ENCODE peak calls at places on chromosome 5, in four cellular contexts. A, J, P and Y are unnamed samples.

GRCh38 chr5:172692981-172693380 is 51.9 kb downstream of the NEURL1B start:
- DNase-seq in J (no peak), P (no peak), A (no peak), Y (no peak)

GRCh38 chr5:57414857-57415256 is 67.8 kb downstream of the ACTBL2 start:
- DNase-seq in P (no peak), J (no peak), A (no peak), Y (no peak)

GRCh38 chr5:143402464-143403356 is 776 bp downstream of the NR3C1 start:
- DNase-seq in J (no peak), A (peak; percentile 34), P (peak; percentile 55), Y (peak; percentile 70)

GRCh38 chr5:12399868-12400267 is 495.6 kb upstream of the CTNND2 start:
- DNase-seq in P (no peak), A (no peak), J (no peak), Y (no peak)

GRCh38 chr5:74499236-74499635 is 141.3 kb downstream of the ENC1 start:
- DNase-seq in P (no peak), J (no peak), A (peak; percentile 15), Y (no peak)

GRCh38 chr5:56088431-56088949 is 93.7 kb upstream of the IL6ST start:
- DNase-seq in P (no peak), J (no peak), A (no peak), Y (no peak)

GRCh38 chr5:149730620-149731331 is 666 bp downstream of the PPARGC1B start:
- DNase-seq in A (no peak), J (peak; percentile 41), P (no peak), Y (peak; percentile 75)

GRCh38 chr5:38408446-38409175 is 147.8 kb downstream of the LIFR start:
- DNase-seq in J (no peak), P (no peak), A (no peak), Y (no peak)

GRCh38 chr5:90134892-90135291 is 274.7 kb downstream of the CETN3 start:
- DNase-seq in J (no peak), A (no peak), P (peak; percentile 38), Y (peak; percentile 30)

GRCh38 chr5:57491369-57491965 is 8.9 kb upstream of the ACTBL2 start:
- DNase-seq in A (no peak), P (no peak), J (no peak), Y (no peak)

GRCh38 chr5:133565993-133566392 is 46.3 kb downstream of the FSTL4 start:
- DNase-seq in J (no peak), A (no peak), P (peak; percentile 54), Y (no peak)

GRCh38 chr5:137600721-137601360 is 101.7 kb upstream of the SPOCK1 start:
- DNase-seq in J (no peak), P (no peak), A (no peak), Y (no peak)

GRCh38 chr5:105817906-105818305 is 1852.8 kb downstream of the EFNA5 start:
- DNase-seq in J (no peak), P (no peak), A (no peak), Y (no peak)

GRCh38 chr5:54944364-54944763 is 41.0 kb downstream of the ESM1 start:
- DNase-seq in J (peak; percentile 22), P (peak; percentile 65), A (no peak), Y (no peak)

GRCh38 chr5:58794875-58795274 is 212.0 kb downstream of the RAB3C start:
- DNase-seq in P (no peak), A (no peak), J (no peak), Y (no peak)

GRCh38 chr5:179124853-179125788 is 64.9 kb downstream of the ZNF354C start:
- DNase-seq in P (no peak), J (no peak), A (no peak), Y (no peak)

GRCh38 chr5:165201364-165202143 is 1696.1 kb downstream of the MAT2B start:
- DNase-seq in A (no peak), J (no peak), P (no peak), Y (no peak)

GRCh38 chr5:177478711-177479646 is 5.5 kb upstream of the DBN1 start:
- DNase-seq in J (no peak), P (peak; percentile 82), A (no peak), Y (peak; percentile 92)

GRCh38 chr5:56003179-56003578 is 8.4 kb upstream of the IL6ST start:
- DNase-seq in J (peak; percentile 84), P (no peak), A (peak; percentile 90), Y (peak; percentile 37)

GRCh38 chr5:88676637-88677481 is 206.1 kb downstream of the MEF2C start:
- DNase-seq in P (no peak), J (no peak), A (no peak), Y (no peak)

GRCh38 chr5:88677502-88677901 is 205.5 kb downstream of the MEF2C start:
- DNase-seq in J (no peak), P (no peak), A (no peak), Y (no peak)

GRCh38 chr5:88674262-88675158 is 208.5 kb downstream of the MEF2C start:
- DNase-seq in J (no peak), A (no peak), P (no peak), Y (no peak)

GRCh38 chr5:88675159-88675757 is 207.7 kb downstream of the MEF2C start:
- DNase-seq in J (no peak), P (no peak), A (no peak), Y (no peak)

DNA sequence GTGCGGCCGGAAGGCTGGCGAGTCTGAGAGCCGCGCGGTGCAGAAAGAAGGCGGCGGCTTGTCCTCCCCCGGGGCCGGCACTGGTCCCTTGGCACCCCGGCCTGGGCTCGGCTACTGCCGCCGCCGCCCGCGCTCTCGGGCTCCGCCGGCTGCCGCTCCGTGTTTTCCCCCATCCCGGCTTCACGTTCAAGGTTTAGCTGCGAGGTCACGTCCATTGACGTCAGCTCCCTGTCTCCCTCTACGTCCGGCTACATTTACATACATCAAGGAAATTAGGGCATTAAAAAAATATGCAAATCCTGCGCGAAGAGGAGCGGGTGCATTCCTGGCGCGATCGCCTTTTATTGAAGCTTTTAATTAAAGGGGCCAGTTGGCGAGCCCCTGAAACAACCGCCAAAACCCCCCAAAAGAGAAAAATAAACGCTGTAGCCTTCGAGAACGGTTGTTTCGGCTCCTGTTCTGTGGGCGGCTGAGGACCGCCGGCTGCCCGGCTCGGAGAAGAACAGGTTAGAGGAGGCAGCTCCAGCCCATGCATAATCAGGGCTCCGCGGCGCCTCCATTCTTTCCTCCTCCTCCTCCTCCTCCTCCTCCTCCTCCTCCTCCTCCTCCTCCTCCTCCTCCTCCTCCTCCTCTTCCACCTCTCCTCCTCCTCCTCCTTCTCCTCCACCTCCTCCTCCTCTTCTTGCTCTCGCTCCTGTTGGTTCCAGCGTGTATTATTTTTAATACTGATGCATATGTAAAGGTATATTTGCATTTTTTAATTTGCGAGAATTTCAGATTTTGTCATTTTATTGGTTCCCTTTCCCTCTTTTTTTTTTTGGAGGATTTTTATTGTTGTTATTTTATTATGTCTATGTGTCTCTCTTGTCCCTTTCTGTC is 207.0 kb downstream of the MEF2C start:
- DNase-seq in A (no peak), P (no peak), J (peak; percentile 50), Y (no peak)
- H3K4me3 ChIP-seq in A (peak overlapping the region; percentile 20), P (peak overlapping the region; percentile 66), J (peak overlapping the region; percentile 62), Y (peak overlapping the region; percentile 47)

GRCh38 chr5:146273109-146273508 is 65.5 kb upstream of the POU4F3 start:
- DNase-seq in A (no peak), P (no peak), J (no peak), Y (no peak)
- H3K27ac ChIP-seq in A (no peak overlapping the region), P (no peak overlapping the region), J (no peak overlapping the region), Y (no peak overlapping the region)

GRCh38 chr5:132485641-132486317 is 4.8 kb downstream of the IRF1 start:
- DNase-seq in J (no peak), A (no peak), P (no peak), Y (no peak)
- TF ChIP-seq POLR2A in J (no peak), A (no peak), P (no peak), Y (no peak)

GRCh38 chr5:151155777-151156731 is 1.5 kb downstream of the ANXA6 start:
- DNase-seq in P (no peak), J (no peak), A (peak; percentile 42), Y (no peak)

GRCh38 chr5:151153766-151154272 is 3.8 kb downstream of the ANXA6 start:
- DNase-seq in A (no peak), J (no peak), P (no peak), Y (no peak)

GRCh38 chr5:151156732-151157402 is 712 bp downstream of the ANXA6 start:
- DNase-seq in A (no peak), J (no peak), P (no peak), Y (no peak)

GRCh38 chr5:151153300-151153699 is 4.3 kb downstream of the ANXA6 start:
- DNase-seq in A (no peak), P (no peak), J (no peak), Y (no peak)

DNA sequence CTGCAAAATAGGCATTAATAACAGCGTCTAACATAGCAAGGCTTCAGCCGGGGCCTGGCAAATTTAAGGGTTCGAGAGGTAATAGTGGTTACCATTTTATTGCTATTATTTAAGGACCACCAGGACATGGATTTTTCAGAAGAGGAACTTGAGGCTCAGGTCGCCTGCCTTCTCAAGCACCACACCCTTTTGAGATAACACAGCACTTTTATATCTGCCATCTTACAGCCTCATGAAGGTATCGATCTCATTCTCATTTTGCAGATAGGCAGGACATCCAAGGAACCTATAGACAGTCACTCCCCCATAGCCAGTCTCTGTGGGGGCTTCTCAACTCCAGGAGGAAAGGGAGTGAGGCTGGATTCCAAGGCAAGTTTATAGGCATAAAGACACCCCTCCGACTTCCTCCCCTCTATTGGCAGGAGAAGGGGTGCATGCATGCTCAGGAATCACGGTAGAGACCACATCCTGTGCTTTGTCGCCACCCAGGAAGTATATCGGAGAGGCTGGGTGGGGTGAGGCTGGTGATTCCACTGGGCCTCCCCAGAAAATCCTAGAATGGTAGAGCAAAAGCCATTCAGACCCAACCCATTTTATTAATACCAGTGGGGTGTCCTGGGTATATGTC is 2.3 kb downstream of the ANXA6 start:
- DNase-seq in A (no peak), J (no peak), P (no peak), Y (no peak)
- H3K4me3 ChIP-seq in A (no peak overlapping the region), J (no peak overlapping the region), P (peak overlapping the region; percentile 89), Y (peak overlapping the region; percentile 90)

GRCh38 chr5:152632380-152632779 is 227.3 kb upstream of the NMUR2 start:
- DNase-seq in A (no peak), J (no peak), P (no peak), Y (no peak)
- H3K27ac ChIP-seq in A (no peak overlapping the region), J (no peak overlapping the region), P (no peak overlapping the region), Y (no peak overlapping the region)

DNA sequence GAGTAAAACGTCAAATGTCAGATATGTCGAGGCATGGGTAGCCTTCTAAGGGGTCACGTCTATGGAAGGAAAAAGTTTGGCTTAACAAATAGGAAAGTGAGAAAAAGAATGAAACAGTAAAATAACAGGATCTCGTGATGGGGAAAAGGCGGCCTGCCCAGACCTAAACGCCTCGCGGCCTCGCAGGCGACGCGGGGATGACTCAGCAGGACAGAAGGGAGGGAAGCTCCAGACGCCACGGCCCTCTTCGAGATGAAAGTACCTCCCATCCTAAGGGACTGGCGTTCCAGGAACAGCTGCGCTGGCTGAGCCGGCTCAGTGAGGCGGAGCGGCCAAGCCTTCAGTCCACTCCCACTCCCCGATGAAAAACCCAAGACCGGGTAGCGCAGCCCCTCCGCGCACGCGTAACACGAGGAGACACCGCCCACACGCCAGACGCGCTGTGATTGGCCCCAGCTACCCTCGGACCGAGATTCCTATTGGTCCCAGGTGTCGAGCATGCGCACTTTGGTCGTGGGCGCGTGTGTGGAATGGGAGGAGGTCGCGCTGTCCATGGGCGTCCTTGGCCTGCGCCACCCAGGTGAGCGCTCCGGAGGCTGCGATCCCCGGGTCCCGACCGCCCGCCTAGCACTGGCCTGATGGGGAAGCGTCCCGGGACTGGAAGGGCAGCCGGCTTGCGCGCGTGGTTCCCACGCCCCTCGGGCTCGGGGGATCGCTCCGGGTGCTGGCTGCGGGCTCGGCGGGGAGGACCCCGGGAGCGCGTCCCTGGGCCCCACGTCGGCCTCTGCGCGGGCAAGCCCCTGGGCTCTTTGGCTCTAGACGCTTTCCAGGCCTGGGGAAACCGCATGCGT is 588.5 kb downstream of the MTRR start:
- DNase-seq in P (peak; percentile 85), J (peak; percentile 48), A (peak; percentile 84), Y (peak; percentile 90)
- TF ChIP-seq POLR2A in P (no peak), J (no peak), A (peak; percentile 47), Y (peak; percentile 62)